ENCODE peak calls at places on chromosomes 5 and 9, in seven cellular contexts. K is iPS-NIHi11; F is HT-29; X is neuronal stem cell; Z is dermis blood vessel endothelial cell; L is mammary epithelial cell; N is stimulated activated CD4-positive, alpha-beta T cell treated with anti-CD3 and anti-CD28 coated beads, Interleukin-1b, Interleukin-23, amount 100 ng/mL, for 24 hours. B is an unnamed sample.

GRCh38 chr9:123724211-123724831 is 205.6 kb downstream of the DENND1A start:
- DNase-seq in X (no peak), F (peak; percentile 12), L (peak; percentile 6), Z (peak; percentile 66), N (no peak), K (no peak), B (no peak)

GRCh38 chr5:117488976-117489500 is 914.4 kb upstream of the SEMA6A start:
- DNase-seq in K (no peak), N (no peak), X (no peak), Z (no peak), L (no peak), F (no peak), B (no peak)

GRCh38 chr5:67620386-67621039 is 423.9 kb upstream of the CD180 start:
- DNase-seq in K (no peak), Z (no peak), F (no peak), L (peak; percentile 17), N (no peak), X (no peak), B (peak; percentile 48)

GRCh38 chr9:96022445-96023031 is 147.0 kb downstream of the ERCC6L2 start:
- DNase-seq in F (no peak), Z (no peak), L (no peak), K (peak; percentile 58), N (no peak), X (peak; percentile 36), B (no peak)

GRCh38 chr9:130448035-130448624 is 3.4 kb downstream of the ASS1 start:
- DNase-seq in K (no peak), L (no peak), Z (no peak), X (no peak), N (no peak), F (no peak), B (no peak)

GRCh38 chr9:79020266-79020665 is 551.5 kb upstream of the TLE4 start:
- DNase-seq in F (no peak), N (no peak), X (no peak), K (no peak), Z (no peak), L (no peak), B (no peak)

GRCh38 chr9:71446499-71447411 is 321.6 kb downstream of the CEMIP2 start:
- DNase-seq in F (no peak), K (peak; percentile 82), Z (peak; percentile 72), N (peak; percentile 16), L (peak; percentile 68), X (peak; percentile 91), B (peak; percentile 59)

GRCh38 chr5:88672644-88673493 is 210.1 kb downstream of the MEF2C start:
- DNase-seq in F (no peak), K (peak; percentile 25), X (no peak), L (no peak), Z (no peak), N (no peak), B (no peak)

GRCh38 chr9:131236761-131237160 is 39.5 kb downstream of the FAM78A start:
- DNase-seq in N (no peak), Z (no peak), L (no peak), F (no peak), X (no peak), K (no peak), B (no peak)

GRCh38 chr5:9099681-9100080 is 446.2 kb downstream of the SEMA5A start:
- DNase-seq in K (no peak), F (no peak), X (no peak), N (no peak), Z (no peak), L (no peak), B (no peak)

GRCh38 chr5:143245929-143246561 is 157.4 kb downstream of the NR3C1 start:
- DNase-seq in N (no peak), K (peak; percentile 37), F (peak; percentile 68), X (no peak), L (peak; percentile 96), Z (peak; percentile 80), B (no peak)

GRCh38 chr9:135522137-135522877 is 1.1 kb downstream of the LCN1 start:
- DNase-seq in N (no peak), X (no peak), L (no peak), K (no peak), F (no peak), Z (no peak), B (no peak)

GRCh38 chr9:21362287-21362686 is 5.6 kb downstream of the IFNA13 start:
- DNase-seq in L (no peak), F (no peak), K (no peak), X (no peak), N (no peak), Z (no peak), B (no peak)

GRCh38 chr9:129237195-129237611 is 59.1 kb upstream of the IER5L start:
- DNase-seq in L (peak; percentile 21), Z (peak; percentile 43), F (no peak), K (no peak), N (peak; percentile 62), X (no peak), B (no peak)

GRCh38 chr5:75340714-75341478 is 3.9 kb downstream of the HMGCR start:
- DNase-seq in Z (no peak), N (no peak), L (peak; percentile 90), K (no peak), F (no peak), X (no peak), B (no peak)

GRCh38 chr5:125480901-125481300 is 734.5 kb upstream of the ZNF608 start:
- DNase-seq in L (no peak), N (no peak), Z (no peak), X (no peak), K (no peak), F (no peak), B (no peak)

GRCh38 chr9:14373726-14374125 is 59.8 kb upstream of the NFIB start:
- DNase-seq in X (no peak), L (no peak), K (no peak), N (no peak), F (no peak), Z (peak; percentile 44), B (no peak)

GRCh38 chr5:174317261-174317894 is 271.9 kb downstream of the NSG2 start:
- DNase-seq in K (peak; percentile 77), X (peak; percentile 62), N (no peak), L (peak; percentile 29), Z (peak; percentile 60), F (peak; percentile 56), B (no peak)

GRCh38 chr5:69360442-69360841 is 8.9 kb downstream of the AK6 start:
- DNase-seq in Z (no peak), K (no peak), L (no peak), N (no peak), F (no peak), X (no peak), B (no peak)

B was measured in mucosa of descending colon.